ENCODE peak calls at places on chromosome 3, in four cellular contexts. S is PC-9, N is neural crest cell, D is left lung. Q is an unnamed sample.

GRCh38 chr3:49388416-49388815 is 23.4 kb downstream of the RHOA start:
- DNase-seq in S (no peak), D (no peak), N (no peak), Q (no peak)

GRCh38 chr3:31615071-31615875 is 82.5 kb downstream of the STT3B start:
- DNase-seq in D (no peak), N (no peak), S (no peak), Q (no peak)

GRCh38 chr3:106687905-106688304 is 689.3 kb upstream of the CCDC54 start:
- DNase-seq in N (no peak), D (no peak), S (no peak), Q (no peak)

GRCh38 chr3:35946121-35946856 is 307.0 kb downstream of the ARPP21 start:
- DNase-seq in D (no peak), S (no peak), N (no peak), Q (no peak)

GRCh38 chr3:126521122-126521891 is 2.6 kb upstream of the CHST13 start:
- DNase-seq in D (peak), N (no peak), S (no peak), Q (no peak)

GRCh38 chr3:77038928-77039605 is 832 bp upstream of the ROBO2 start:
- DNase-seq in S (no peak), D (no peak), N (no peak), Q (no peak)

GRCh38 chr3:150038830-150039229 is 68.1 kb upstream of the PFN2 start:
- DNase-seq in D (no peak), S (no peak), N (no peak), Q (no peak)

GRCh38 chr3:74491874-74492273 is 122.6 kb downstream of the CNTN3 start:
- DNase-seq in N (no peak), S (no peak), D (no peak), Q (no peak)

GRCh38 chr3:171939578-171939977 is 96.4 kb downstream of the TMEM212 start:
- DNase-seq in D (no peak), N (no peak), S (no peak), Q (no peak)

GRCh38 chr3:126149256-126149902 is 31.0 kb downstream of the ALDH1L1 start:
- DNase-seq in N (peak), S (no peak), D (no peak), Q (no peak)

GRCh38 chr3:30333903-30334302 is 272.5 kb upstream of the TGFBR2 start:
- DNase-seq in N (no peak), D (no peak), S (no peak), Q (no peak)

GRCh38 chr3:43537206-43537605 is 84.6 kb downstream of the ANO10 start:
- DNase-seq in D (no peak), S (no peak), N (no peak), Q (no peak)

GRCh38 chr3:52774901-52775864 is 2.2 kb upstream of the ITIH1 start:
- DNase-seq in D (peak), S (no peak), N (no peak), Q (no peak)

GRCh38 chr3:13282528-13282985 is 137.6 kb downstream of the NUP210 start:
- DNase-seq in D (no peak), S (no peak), N (no peak), Q (no peak)

GRCh38 chr3:184176377-184177330 is 2.0 kb downstream of the AP2M1 start:
- DNase-seq in D (peak), N (peak), S (peak), Q (no peak)

GRCh38 chr3:17602126-17602525 is 140.3 kb downstream of the TBC1D5 start:
- DNase-seq in N (no peak), S (no peak), D (no peak), Q (no peak)

GRCh38 chr3:124504332-124505059 is 225.8 kb upstream of the UMPS start:
- DNase-seq in D (peak), N (no peak), S (no peak), Q (no peak)

GRCh38 chr3:53721187-53721946 is 124.9 kb downstream of the CHDH start:
- DNase-seq in S (no peak), D (no peak), N (no peak), Q (no peak)

GRCh38 chr3:194134231-194134756 is 1.7 kb upstream of the HES1 start:
- DNase-seq in D (peak), S (peak), N (peak), Q (no peak)

GRCh38 chr3:108662141-108662738 is 72.7 kb downstream of the DZIP3 start:
- DNase-seq in N (peak), D (no peak), S (peak), Q (no peak)

GRCh38 chr3:57110797-57111196 is 50.3 kb downstream of the SPATA12 start:
- DNase-seq in D (no peak), N (no peak), S (no peak), Q (no peak)

GRCh38 chr3:45437388-45437787 is 49.0 kb downstream of the LARS2 start:
- DNase-seq in D (no peak), S (no peak), N (no peak), Q (no peak)

GRCh38 chr3:98791341-98792325 is 28.5 kb downstream of the ST3GAL6 start:
- DNase-seq in D (no peak), N (no peak), S (no peak), Q (no peak)

GRCh38 chr3:148158210-148158609 is 539.5 kb upstream of the AGTR1 start:
- DNase-seq in N (no peak), S (no peak), D (peak), Q (no peak)

GRCh38 chr3:15051531-15051930 is 13.6 kb downstream of the MRPS25 start:
- DNase-seq in D (no peak), N (peak), S (no peak), Q (no peak)
- TF ChIP-seq CTCF in D (peak), N (peak), S (peak), Q (no peak)

GRCh38 chr3:23875326-23875725 is 41.5 kb downstream of the NKIRAS1 start:
- DNase-seq in S (no peak), N (no peak), D (no peak), Q (no peak)
- TF ChIP-seq CTCF in S (no peak), N (no peak), D (no peak), Q (no peak)

DNA sequence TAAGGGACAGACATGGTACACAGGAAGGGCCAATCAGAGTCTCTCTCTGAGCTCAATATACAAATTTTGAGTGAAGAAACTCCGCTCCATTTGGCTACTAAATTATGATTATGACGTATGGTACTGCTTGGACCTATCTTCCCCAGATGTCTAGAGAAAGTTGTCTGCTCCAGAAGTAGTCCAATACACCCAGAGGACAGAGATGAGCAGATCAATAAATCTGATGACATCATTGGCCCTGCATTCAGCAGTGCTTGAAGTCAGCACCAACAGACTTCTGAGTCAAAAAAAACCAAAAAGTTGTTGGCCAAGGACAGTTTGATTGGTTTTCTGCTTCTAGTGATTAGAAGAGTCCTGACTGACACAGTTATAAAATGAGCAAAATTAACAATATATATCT is 19.9 kb upstream of the ARHGEF26 start:
- DNase-seq in D (no peak), N (no peak), S (no peak), Q (no peak)
- TF ChIP-seq CTCF in D (no peak), N (no peak), S (no peak), Q (no peak)

GRCh38 chr3:12141350-12141749 is 17.4 kb downstream of the TIMP4 start:
- DNase-seq in S (no peak), D (no peak), N (no peak), Q (no peak)

GRCh38 chr3:12142476-12142875 is 16.2 kb downstream of the TIMP4 start:
- DNase-seq in N (no peak), S (no peak), D (no peak), Q (no peak)

GRCh38 chr3:12138044-12138443 is 20.7 kb downstream of the TIMP4 start:
- DNase-seq in D (no peak), S (peak), N (peak), Q (no peak)

GRCh38 chr3:12136371-12136770 is 22.3 kb downstream of the TIMP4 start:
- DNase-seq in N (no peak), D (no peak), S (no peak), Q (no peak)

GRCh38 chr3:12139111-12139511 is 19.6 kb downstream of the TIMP4 start:
- DNase-seq in S (peak), D (no peak), N (peak), Q (no peak)
- TF ChIP-seq CTCF in S (peak), D (peak), N (peak), Q (peak)

GRCh38 chr3:141087071-141087824 is 36.1 kb downstream of the SPSB4 start:
- DNase-seq in N (no peak), S (no peak), D (no peak), Q (no peak)

GRCh38 chr3:141083831-141084624 is 32.9 kb downstream of the SPSB4 start:
- DNase-seq in N (peak), S (no peak), D (no peak), Q (no peak)

GRCh38 chr3:141086188-141086587 is 35.0 kb downstream of the SPSB4 start:
- DNase-seq in S (no peak), D (no peak), N (no peak), Q (no peak)

GRCh38 chr3:141083226-141083625 is 32.1 kb downstream of the SPSB4 start:
- DNase-seq in S (no peak), N (no peak), D (peak), Q (no peak)

DNA sequence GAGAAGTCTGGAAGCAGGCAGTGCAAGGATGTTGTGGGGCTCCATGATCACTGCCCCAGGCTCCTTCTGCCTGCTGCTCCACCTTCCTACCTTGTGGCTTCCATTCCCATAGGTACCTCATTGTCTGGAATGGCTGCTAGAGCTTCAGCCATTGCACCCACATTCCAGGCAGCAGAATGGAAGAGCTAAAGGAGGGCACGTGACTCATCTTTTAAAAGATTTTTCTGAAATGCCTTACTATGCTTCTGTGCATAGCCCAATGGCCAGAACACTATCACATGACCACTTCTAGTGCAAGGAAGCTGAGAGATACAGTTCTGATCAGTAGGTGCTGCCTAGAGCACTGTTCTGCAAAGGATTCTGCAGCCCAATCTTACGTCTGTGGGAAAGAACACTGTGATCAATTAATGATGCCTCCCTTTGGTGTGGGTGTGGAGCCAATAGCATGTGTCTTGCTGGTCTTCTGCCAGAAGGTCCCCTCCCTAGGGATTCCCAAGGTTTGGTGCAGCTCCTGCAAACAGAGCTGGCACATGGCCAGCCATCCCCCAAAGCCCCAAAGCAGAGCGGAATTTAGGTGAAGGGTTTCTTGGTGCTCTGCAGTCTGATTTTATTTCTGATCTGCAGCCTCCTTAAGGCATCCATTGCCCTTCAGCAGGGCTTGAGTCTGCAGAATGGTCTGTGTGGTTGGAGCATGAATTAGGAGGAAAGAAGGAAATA is 34.3 kb downstream of the SPSB4 start:
- DNase-seq in S (no peak), D (no peak), N (no peak), Q (no peak)
- TF ChIP-seq CTCF in S (no peak), D (no peak), N (no peak), Q (no peak)

GRCh38 chr3:128353991-128354687 is 112.6 kb downstream of the DNAJB8 start:
- DNase-seq in D (peak), S (peak), N (no peak), Q (no peak)

GRCh38 chr3:128354788-128355548 is 111.7 kb downstream of the DNAJB8 start:
- DNase-seq in D (peak), N (no peak), S (no peak), Q (no peak)

GRCh38 chr3:128351476-128352085 is 115.1 kb downstream of the DNAJB8 start:
- DNase-seq in N (no peak), S (peak), D (no peak), Q (no peak)

GRCh38 chr3:128352326-128352725 is 114.4 kb downstream of the DNAJB8 start:
- DNase-seq in D (no peak), S (peak), N (no peak), Q (no peak)

DNA sequence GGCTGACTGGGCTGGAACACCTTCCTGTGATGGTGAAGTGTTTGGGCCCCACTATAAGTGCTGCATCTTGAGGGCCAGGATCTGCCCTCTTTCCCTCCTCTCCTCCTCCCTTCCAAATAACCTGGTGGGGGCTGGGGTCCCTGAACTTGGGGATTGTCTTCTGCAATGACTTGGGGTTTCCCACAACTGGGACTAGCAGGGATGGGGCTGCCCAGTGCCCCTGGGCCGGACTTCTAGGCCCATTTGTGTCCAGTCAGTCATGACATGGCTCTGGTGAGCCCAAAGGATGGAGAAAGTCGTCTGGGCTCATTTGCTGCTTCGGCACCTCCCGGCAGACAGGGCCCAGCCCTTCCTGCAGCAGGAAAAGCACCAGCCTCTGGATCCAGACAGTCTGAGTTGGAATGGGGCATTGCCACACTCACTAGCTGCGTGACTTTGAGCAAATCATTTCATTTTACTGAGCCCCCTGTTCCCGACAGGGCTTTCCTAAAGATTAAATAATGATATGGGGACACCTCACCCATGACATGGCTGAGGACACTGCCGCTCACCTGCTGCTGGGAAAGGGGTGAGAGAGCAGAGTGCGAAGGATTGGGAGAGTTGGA is 113.2 kb downstream of the DNAJB8 start:
- DNase-seq in N (no peak), S (peak), D (peak), Q (no peak)
- TF ChIP-seq CTCF in N (no peak), S (no peak), D (no peak), Q (no peak)

DNA sequence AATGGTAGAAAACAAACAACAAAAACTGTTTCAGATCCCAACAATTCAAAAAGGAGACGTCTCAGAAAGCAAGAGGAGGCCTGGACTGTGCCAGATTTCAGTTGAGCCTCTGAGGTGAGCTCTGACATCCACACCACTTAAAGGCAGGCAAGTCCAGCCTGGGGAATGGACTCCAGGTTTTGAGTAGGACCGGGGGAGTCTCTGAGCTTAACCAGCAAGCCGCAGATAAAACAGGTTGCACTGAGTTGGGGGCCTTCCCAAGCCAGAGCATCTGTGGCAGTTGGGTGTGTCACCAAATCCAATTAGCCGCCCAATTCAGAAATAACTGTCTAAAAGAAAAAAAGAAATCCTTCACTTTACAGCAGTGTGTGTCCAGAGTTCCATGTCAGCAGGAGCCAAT is 54.7 kb downstream of the OXNAD1 start:
- DNase-seq in N (no peak), D (no peak), S (no peak), Q (no peak)
- TF ChIP-seq CTCF in N (no peak), D (no peak), S (no peak), Q (no peak)

GRCh38 chr3:79369306-79369705 is 398.5 kb downstream of the ROBO1 start:
- DNase-seq in N (no peak), S (no peak), D (no peak), Q (no peak)
- TF ChIP-seq CTCF in N (peak), S (no peak), D (no peak), Q (no peak)

Q was measured in omental fat pad.